ENCODE peak calls at places on chromosomes 2 and 18, in five cellular contexts. One of them, this sample, is unnamed. For H3K9me3, the result is how much of the 10 kb centered on the place peaks cover.

GRCh38 chr2:149221002-149221401 is 109.4 kb upstream of the LYPD6 start:
- DNase-seq in GM23248: no peak
- DNase-seq in kidney: no peak
- DNase-seq in K562: no peak
- DNase-seq in PC-3: no peak
- DNase-seq in this sample: no peak

GRCh38 chr2:150234787-150235512 is 252.5 kb downstream of the RND3 start:
- DNase-seq in K562: no peak
- DNase-seq in PC-3: peak
- DNase-seq in kidney: no peak
- DNase-seq in GM23248: peak
- DNase-seq in this sample: no peak

GRCh38 chr2:109530712-109531111 is 83.1 kb downstream of the SEPTIN10 start:
- DNase-seq in PC-3: no peak
- DNase-seq in kidney: no peak
- DNase-seq in GM23248: no peak
- DNase-seq in K562: no peak
- DNase-seq in this sample: no peak

GRCh38 chr2:241867776-241868420 is 1.6 kb upstream of the RTP5 start:
- DNase-seq in GM23248: peak
- DNase-seq in PC-3: no peak
- DNase-seq in K562: no peak
- DNase-seq in kidney: peak
- DNase-seq in this sample: peak

GRCh38 chr2:32895424-32895823 is 51.3 kb upstream of the LTBP1 start:
- DNase-seq in kidney: no peak
- DNase-seq in K562: no peak
- DNase-seq in PC-3: no peak
- DNase-seq in GM23248: peak
- DNase-seq in this sample: no peak

GRCh38 chr2:22887426-22887825 is 497.6 kb upstream of the KLHL29 start:
- DNase-seq in GM23248: no peak
- DNase-seq in K562: no peak
- DNase-seq in kidney: no peak
- DNase-seq in PC-3: no peak
- DNase-seq in this sample: no peak

GRCh38 chr18:23523429-23524212 is 20.3 kb downstream of the RMC1 start:
- DNase-seq in PC-3: peak
- DNase-seq in GM23248: peak
- DNase-seq in kidney: no peak
- DNase-seq in K562: no peak
- DNase-seq in this sample: no peak

GRCh38 chr2:148132400-148132799 is 111.5 kb downstream of the MBD5 start:
- DNase-seq in K562: no peak
- DNase-seq in GM23248: peak
- DNase-seq in PC-3: peak
- DNase-seq in kidney: no peak
- DNase-seq in this sample: no peak

GRCh38 chr2:205545971-205546370 is 136.3 kb upstream of the NRP2 start:
- DNase-seq in PC-3: no peak
- DNase-seq in K562: no peak
- DNase-seq in kidney: no peak
- DNase-seq in GM23248: no peak
- DNase-seq in this sample: no peak

GRCh38 chr2:205543937-205544702 is 138.2 kb upstream of the NRP2 start:
- DNase-seq in GM23248: peak
- DNase-seq in K562: no peak
- DNase-seq in PC-3: no peak
- DNase-seq in kidney: no peak
- DNase-seq in this sample: no peak

GRCh38 chr2:205543262-205543843 is 138.9 kb upstream of the NRP2 start:
- DNase-seq in PC-3: no peak
- DNase-seq in kidney: no peak
- DNase-seq in GM23248: no peak
- DNase-seq in K562: no peak
- DNase-seq in this sample: no peak

GRCh38 chr2:205546417-205546816 is 135.9 kb upstream of the NRP2 start:
- DNase-seq in PC-3: no peak
- DNase-seq in GM23248: no peak
- DNase-seq in kidney: no peak
- DNase-seq in K562: no peak
- DNase-seq in this sample: no peak
- H3K4me3 ChIP-seq in PC-3: no peak
- H3K4me3 ChIP-seq in GM23248: no peak
- H3K4me3 ChIP-seq in kidney: no peak
- H3K4me3 ChIP-seq in K562: no peak
- H3K4me3 ChIP-seq in this sample: no peak

DNA sequence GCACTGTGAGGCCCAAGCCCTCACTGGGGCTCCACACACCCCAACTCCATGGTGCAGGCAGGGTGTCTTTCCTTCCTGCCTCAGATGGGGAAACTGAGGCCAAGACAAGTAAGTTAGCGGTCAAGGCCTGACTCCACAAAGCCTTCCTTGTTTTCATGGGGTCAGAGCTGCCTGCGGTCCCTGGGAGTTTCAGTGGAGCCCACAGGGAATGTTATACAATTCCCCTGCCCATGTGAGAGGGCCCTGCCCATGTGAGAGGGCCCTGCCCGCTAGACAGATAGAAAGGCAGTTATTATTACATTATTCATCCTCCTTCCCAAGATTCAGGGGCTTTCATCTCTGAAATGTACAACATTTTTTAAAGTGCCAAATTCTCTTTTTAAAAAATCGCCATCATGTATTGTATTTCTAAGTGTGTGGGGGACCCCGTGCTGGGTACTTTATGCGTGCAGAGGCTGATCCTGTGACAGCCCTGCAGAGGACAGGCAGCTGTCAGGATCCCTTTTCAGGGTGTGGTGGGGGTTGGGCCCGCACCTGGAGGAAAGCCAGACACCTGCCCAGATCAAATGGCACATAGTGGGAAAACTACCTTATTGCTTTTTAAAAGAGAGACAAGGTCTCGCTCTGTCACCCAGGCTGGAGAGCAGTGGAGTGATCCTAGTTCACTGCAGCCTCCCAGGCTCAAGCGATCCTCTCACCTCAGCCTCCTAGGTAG is 23.4 kb downstream of the FBLN7 start:
- DNase-seq in K562: no peak
- DNase-seq in GM23248: no peak
- DNase-seq in PC-3: no peak
- DNase-seq in kidney: peak
- DNase-seq in this sample: no peak
- H3K9me3 ChIP-seq in K562: under half
- H3K9me3 ChIP-seq in GM23248: under half
- H3K9me3 ChIP-seq in PC-3: under half
- H3K9me3 ChIP-seq in kidney: under half
- H3K9me3 ChIP-seq in this sample: under half

DNA sequence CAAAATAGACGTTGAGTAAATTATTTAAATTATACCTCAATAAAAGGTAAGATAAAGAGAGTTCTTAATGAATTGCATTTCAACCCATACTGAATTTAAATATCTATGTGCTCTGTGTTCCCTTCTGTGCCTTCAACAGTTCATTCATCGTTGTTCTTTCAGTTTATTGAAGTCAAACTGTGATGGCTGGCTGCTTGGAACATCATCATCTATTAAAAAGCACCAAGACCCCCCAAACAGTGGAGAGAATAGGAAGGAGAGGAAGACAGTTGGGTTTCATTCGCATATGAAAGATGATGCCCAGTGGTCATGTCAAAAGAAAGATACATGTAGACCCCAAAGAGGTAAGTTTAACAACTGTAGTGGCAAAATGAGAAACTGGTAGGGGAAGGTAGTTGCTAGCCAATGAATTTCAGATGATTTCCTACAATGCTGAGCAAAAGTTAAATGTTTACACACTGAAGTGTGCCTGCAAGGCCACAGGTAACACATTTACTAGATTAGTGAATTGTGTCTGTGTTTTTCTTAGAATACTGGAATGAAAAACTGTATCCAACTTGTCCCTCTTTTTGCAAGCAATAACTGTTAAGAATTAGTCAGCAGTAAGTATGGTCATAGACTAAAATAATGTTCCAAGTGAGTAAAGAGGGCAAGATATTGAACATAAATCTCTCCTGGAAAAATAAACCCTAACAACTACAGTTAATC is 331.3 kb downstream of the KIAA1328 start:
- DNase-seq in GM23248: no peak
- DNase-seq in K562: no peak
- DNase-seq in PC-3: no peak
- DNase-seq in kidney: no peak
- DNase-seq in this sample: no peak
- H3K4me3 ChIP-seq in GM23248: no peak
- H3K4me3 ChIP-seq in K562: no peak
- H3K4me3 ChIP-seq in PC-3: no peak
- H3K4me3 ChIP-seq in kidney: no peak
- H3K4me3 ChIP-seq in this sample: no peak

GRCh38 chr2:171210216-171210863 is 49.6 kb upstream of the TLK1 start:
- DNase-seq in PC-3: no peak
- DNase-seq in GM23248: no peak
- DNase-seq in K562: no peak
- DNase-seq in kidney: no peak
- DNase-seq in this sample: no peak

GRCh38 chr2:171206422-171207115 is 45.9 kb upstream of the TLK1 start:
- DNase-seq in PC-3: no peak
- DNase-seq in GM23248: no peak
- DNase-seq in K562: no peak
- DNase-seq in kidney: no peak
- DNase-seq in this sample: no peak

GRCh38 chr2:171214093-171214492 is 53.4 kb upstream of the TLK1 start:
- DNase-seq in GM23248: no peak
- DNase-seq in K562: peak
- DNase-seq in kidney: no peak
- DNase-seq in PC-3: no peak
- DNase-seq in this sample: no peak

GRCh38 chr2:171208648-171209047 is 48.0 kb upstream of the TLK1 start:
- DNase-seq in K562: no peak
- DNase-seq in kidney: no peak
- DNase-seq in PC-3: no peak
- DNase-seq in GM23248: no peak
- DNase-seq in this sample: no peak

GRCh38 chr2:171210864-171211431 is 50.3 kb upstream of the TLK1 start:
- DNase-seq in GM23248: no peak
- DNase-seq in kidney: no peak
- DNase-seq in K562: no peak
- DNase-seq in PC-3: peak
- DNase-seq in this sample: no peak
- H3K9me3 ChIP-seq in GM23248: under half
- H3K9me3 ChIP-seq in kidney: under half
- H3K9me3 ChIP-seq in K562: under half
- H3K9me3 ChIP-seq in PC-3: under half
- H3K9me3 ChIP-seq in this sample: under half

GRCh38 chr2:217943379-217944321 is 59.1 kb downstream of the TNS1 start:
- DNase-seq in kidney: peak
- DNase-seq in PC-3: no peak
- DNase-seq in GM23248: peak
- DNase-seq in K562: peak
- DNase-seq in this sample: peak
- H3K4me3 ChIP-seq in kidney: peak
- H3K4me3 ChIP-seq in PC-3: no peak
- H3K4me3 ChIP-seq in GM23248: peak
- H3K4me3 ChIP-seq in K562: no peak
- H3K4me3 ChIP-seq in this sample: peak

GRCh38 chr2:105294844-105295481 is 34.6 kb downstream of the TGFBRAP1 start:
- DNase-seq in PC-3: peak
- DNase-seq in GM23248: peak
- DNase-seq in kidney: no peak
- DNase-seq in K562: peak
- DNase-seq in this sample: no peak

GRCh38 chr2:105297211-105297610 is 32.3 kb downstream of the TGFBRAP1 start:
- DNase-seq in PC-3: no peak
- DNase-seq in K562: no peak
- DNase-seq in GM23248: peak
- DNase-seq in kidney: no peak
- DNase-seq in this sample: no peak

GRCh38 chr2:105294046-105294445 is 35.5 kb downstream of the TGFBRAP1 start:
- DNase-seq in K562: no peak
- DNase-seq in PC-3: no peak
- DNase-seq in kidney: no peak
- DNase-seq in GM23248: no peak
- DNase-seq in this sample: no peak

GRCh38 chr2:105298017-105298416 is 31.5 kb downstream of the TGFBRAP1 start:
- DNase-seq in GM23248: no peak
- DNase-seq in K562: no peak
- DNase-seq in PC-3: no peak
- DNase-seq in kidney: no peak
- DNase-seq in this sample: no peak

DNA sequence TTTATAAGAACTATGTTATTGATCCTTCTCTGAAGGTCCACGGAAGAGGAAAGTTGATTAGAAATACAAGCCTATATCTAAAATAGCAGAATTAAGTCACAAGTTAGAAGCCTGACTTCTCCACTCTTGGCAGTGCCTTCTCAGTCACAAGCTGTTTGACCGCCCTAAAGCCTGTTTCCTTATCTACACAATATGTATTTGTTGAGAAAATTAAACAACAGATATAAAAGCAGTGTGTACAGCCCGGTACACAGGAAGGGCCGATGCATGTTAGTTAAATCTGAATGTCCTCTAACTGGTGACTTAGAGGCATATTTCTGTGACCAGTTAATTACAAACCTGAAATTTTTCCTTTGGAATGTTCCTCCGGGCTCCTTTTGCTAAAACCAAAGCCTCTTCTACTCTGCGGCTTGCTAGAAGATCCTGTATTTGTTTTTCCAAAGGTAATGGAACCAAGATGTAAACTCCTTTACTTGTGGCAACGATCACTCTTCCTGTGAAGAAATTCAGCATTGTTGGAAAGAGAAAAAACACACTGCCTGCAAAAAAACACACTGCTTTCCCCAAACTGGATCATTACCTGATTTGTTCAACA is 33.4 kb downstream of the TGFBRAP1 start:
- DNase-seq in GM23248: no peak
- DNase-seq in kidney: no peak
- DNase-seq in PC-3: no peak
- DNase-seq in K562: no peak
- DNase-seq in this sample: no peak
- H3K9me3 ChIP-seq in GM23248: under half
- H3K9me3 ChIP-seq in kidney: under half
- H3K9me3 ChIP-seq in PC-3: under half
- H3K9me3 ChIP-seq in K562: under half
- H3K9me3 ChIP-seq in this sample: under half

GRCh38 chr18:75205760-75206109 is 3.2 kb downstream of the PTGR3 start:
- DNase-seq in kidney: no peak
- DNase-seq in K562: peak
- DNase-seq in GM23248: no peak
- DNase-seq in PC-3: no peak
- DNase-seq in this sample: no peak

GRCh38 chr18:75204262-75204977 is 4.5 kb downstream of the PTGR3 start:
- DNase-seq in K562: no peak
- DNase-seq in GM23248: peak
- DNase-seq in PC-3: no peak
- DNase-seq in kidney: peak
- DNase-seq in this sample: peak

GRCh38 chr18:75203456-75204261 is 5.3 kb downstream of the PTGR3 start:
- DNase-seq in kidney: peak
- DNase-seq in PC-3: no peak
- DNase-seq in K562: no peak
- DNase-seq in GM23248: peak
- DNase-seq in this sample: no peak

GRCh38 chr18:75206637-75207297 is 2.2 kb downstream of the PTGR3 start:
- DNase-seq in GM23248: no peak
- DNase-seq in K562: no peak
- DNase-seq in kidney: no peak
- DNase-seq in PC-3: no peak
- DNase-seq in this sample: no peak

GRCh38 chr18:75204978-75205759 is 3.8 kb downstream of the PTGR3 start:
- DNase-seq in PC-3: no peak
- DNase-seq in K562: no peak
- DNase-seq in kidney: no peak
- DNase-seq in GM23248: no peak
- DNase-seq in this sample: no peak
- H3K4me3 ChIP-seq in PC-3: no peak
- H3K4me3 ChIP-seq in K562: peak
- H3K4me3 ChIP-seq in kidney: peak
- H3K4me3 ChIP-seq in GM23248: peak
- H3K4me3 ChIP-seq in this sample: peak

This sample was measured in psoas muscle.